ENCODE peak calls at places on chromosomes 7 and 10, in eight cellular contexts. D is CD8-positive, alpha-beta T cell; T is M059J; N is lower lobe of right lung; S is kidney tubule cell; G is activated T-helper 1 cell treated with anti-CD3 and anti-CD28 coated beads, Interleukin-12 subunit alpha, Interleukin-12 subunit beta, Interleukin-2, Interleukin-4 antibody, amounts not matched to agents 30 ng/mL and 10 ng/mL and 1 ng/mL, durations not matched to agents 14 hours and 24 hours and 36 hours; P is C1 segment of cervical spinal cord; R is posterior vena cava. X is an unnamed sample.

GRCh38 chr7:143286522-143286890 is 1.6 kb upstream of the CASP2 start:
- DNase-seq in G (no peak), N (no peak), T (no peak), D (no peak), S (no peak), P (peak; percentile 72), R (no peak), X (peak; percentile 81)

GRCh38 chr7:127375626-127376025 is 16.9 kb downstream of the ZNF800 start:
- DNase-seq in D (no peak), N (no peak), G (no peak), R (no peak), S (no peak), T (peak; percentile 3), P (no peak), X (no peak)

GRCh38 chr7:30713397-30713796 is 31.1 kb upstream of the CRHR2 start:
- DNase-seq in P (no peak), S (peak; percentile 2), N (no peak), G (no peak), D (no peak), R (no peak), T (no peak), X (no peak)

GRCh38 chr10:48239618-48240017 is 34.9 kb downstream of the FRMPD2 start:
- DNase-seq in N (no peak), R (no peak), D (no peak), T (no peak), S (no peak), P (no peak), G (no peak), X (no peak)

GRCh38 chr10:16853201-16853600 is 36.0 kb upstream of the RSU1 start:
- DNase-seq in T (peak; percentile 42), G (no peak), N (no peak), S (peak; percentile 42), R (no peak), P (no peak), D (no peak), X (no peak)

GRCh38 chr7:50595538-50596102 is 30.4 kb upstream of the DDC start:
- DNase-seq in P (peak; percentile 2), G (no peak), T (peak; percentile 27), D (no peak), R (no peak), N (no peak), S (peak; percentile 42), X (peak; percentile 34)

GRCh38 chr10:7111574-7111973 is 299.3 kb downstream of the SFMBT2 start:
- DNase-seq in G (no peak), P (no peak), S (peak; percentile 28), N (no peak), T (peak; percentile 61), D (no peak), R (no peak), X (no peak)

GRCh38 chr7:52129278-52129677 is 812.7 kb upstream of the COBL start:
- DNase-seq in N (no peak), R (no peak), P (no peak), S (no peak), G (no peak), T (no peak), D (no peak), X (no peak)

GRCh38 chr7:1104514-1105179 is 16.7 kb downstream of the GPER1 start:
- DNase-seq in N (no peak), G (no peak), D (no peak), S (no peak), R (no peak), P (no peak), T (no peak), X (no peak)

GRCh38 chr10:88672041-88672440 is 7.8 kb downstream of the LIPF start:
- DNase-seq in N (no peak), G (no peak), P (no peak), D (no peak), T (peak; percentile 56), S (peak; percentile 82), R (no peak), X (no peak)

GRCh38 chr10:29120216-29120615 is 168.7 kb upstream of the LYZL1 start:
- DNase-seq in T (peak; percentile 94), S (peak; percentile 87), R (no peak), D (no peak), P (no peak), N (no peak), G (no peak), X (no peak)

GRCh38 chr7:169165-169853 is 23.1 kb upstream of the FAM20C start:
- DNase-seq in D (no peak), R (peak; percentile 49), N (no peak), P (no peak), G (no peak), S (no peak), T (no peak), X (no peak)

GRCh38 chr10:101066146-101066889 is 4.5 kb downstream of the KAZALD1 start:
- DNase-seq in T (peak; percentile 83), S (peak; percentile 76), G (peak; percentile 27), N (peak; percentile 91), D (no peak), P (no peak), R (peak; percentile 92), X (no peak)

GRCh38 chr10:7333995-7334964 is 76.6 kb downstream of the SFMBT2 start:
- DNase-seq in P (no peak), R (no peak), T (no peak), G (no peak), S (no peak), D (no peak), N (no peak), X (no peak)

X was measured in hippocampal formation.